ENCODE peak calls at places on chromosomes 5 and 9, in five cellular contexts. One of them, this sample, is unnamed.

GRCh38 chr9:89419978-89420394 is 77.9 kb downstream of the SEMA4D start:
- DNase-seq in effector memory CD8-positive, alpha-beta T cell: no peak
- DNase-seq in heart left ventricle: no peak
- DNase-seq in hippocampal formation: no peak
- DNase-seq in HCT116: no peak
- DNase-seq in this sample: peak; percentile 47

GRCh38 chr9:74846771-74847170 is 41.0 kb downstream of the TRPM6 start:
- DNase-seq in hippocampal formation: no peak
- DNase-seq in effector memory CD8-positive, alpha-beta T cell: no peak
- DNase-seq in heart left ventricle: no peak
- DNase-seq in HCT116: no peak
- DNase-seq in this sample: no peak

GRCh38 chr5:154753792-154754191 is 1.4 kb upstream of the LARP1 start:
- DNase-seq in heart left ventricle: peak; percentile 80
- DNase-seq in effector memory CD8-positive, alpha-beta T cell: no peak
- DNase-seq in HCT116: no peak
- DNase-seq in hippocampal formation: no peak
- DNase-seq in this sample: peak; percentile 96

GRCh38 chr9:131228988-131229387 is 47.3 kb downstream of the FAM78A start:
- DNase-seq in heart left ventricle: no peak
- DNase-seq in HCT116: no peak
- DNase-seq in hippocampal formation: no peak
- DNase-seq in effector memory CD8-positive, alpha-beta T cell: no peak
- DNase-seq in this sample: no peak

GRCh38 chr5:159658266-159658665 is 258.0 kb upstream of the ADRA1B start:
- DNase-seq in hippocampal formation: no peak
- DNase-seq in effector memory CD8-positive, alpha-beta T cell: no peak
- DNase-seq in HCT116: no peak
- DNase-seq in heart left ventricle: no peak
- DNase-seq in this sample: no peak

GRCh38 chr9:134028575-134029247 is 3.4 kb downstream of the BRD3OS start:
- DNase-seq in heart left ventricle: no peak
- DNase-seq in hippocampal formation: no peak
- DNase-seq in effector memory CD8-positive, alpha-beta T cell: no peak
- DNase-seq in HCT116: no peak
- DNase-seq in this sample: peak; percentile 57

GRCh38 chr9:21174671-21175070 is 8.2 kb upstream of the IFNA21 start:
- DNase-seq in effector memory CD8-positive, alpha-beta T cell: no peak
- DNase-seq in hippocampal formation: no peak
- DNase-seq in heart left ventricle: no peak
- DNase-seq in HCT116: no peak
- DNase-seq in this sample: no peak

GRCh38 chr5:2995035-2995434 is 243.6 kb upstream of the IRX2 start:
- DNase-seq in HCT116: no peak
- DNase-seq in hippocampal formation: no peak
- DNase-seq in heart left ventricle: no peak
- DNase-seq in effector memory CD8-positive, alpha-beta T cell: no peak
- DNase-seq in this sample: no peak

GRCh38 chr5:22314548-22314947 is 538.6 kb downstream of the CDH12 start:
- DNase-seq in heart left ventricle: no peak
- DNase-seq in HCT116: no peak
- DNase-seq in effector memory CD8-positive, alpha-beta T cell: no peak
- DNase-seq in hippocampal formation: no peak
- DNase-seq in this sample: no peak

GRCh38 chr5:100950975-100951374 is 47.9 kb upstream of the ST8SIA4 start:
- DNase-seq in hippocampal formation: no peak
- DNase-seq in effector memory CD8-positive, alpha-beta T cell: no peak
- DNase-seq in heart left ventricle: no peak
- DNase-seq in HCT116: no peak
- DNase-seq in this sample: no peak

GRCh38 chr5:157464518-157465171 is 4.6 kb downstream of the NIPAL4 start:
- DNase-seq in HCT116: peak; percentile 76
- DNase-seq in hippocampal formation: no peak
- DNase-seq in heart left ventricle: peak; percentile 44
- DNase-seq in effector memory CD8-positive, alpha-beta T cell: no peak
- DNase-seq in this sample: peak; percentile 83

GRCh38 chr5:152560508-152561137 is 155.5 kb upstream of the NMUR2 start:
- DNase-seq in effector memory CD8-positive, alpha-beta T cell: peak; percentile 17
- DNase-seq in heart left ventricle: peak; percentile 64
- DNase-seq in hippocampal formation: no peak
- DNase-seq in HCT116: peak; percentile 18
- DNase-seq in this sample: no peak

GRCh38 chr5:75457691-75458090 is 53.7 kb downstream of the CERT1 start:
- DNase-seq in hippocampal formation: no peak
- DNase-seq in HCT116: no peak
- DNase-seq in effector memory CD8-positive, alpha-beta T cell: no peak
- DNase-seq in heart left ventricle: no peak
- DNase-seq in this sample: no peak

GRCh38 chr5:35365756-35366155 is 135.5 kb upstream of the PRLR start:
- DNase-seq in heart left ventricle: no peak
- DNase-seq in hippocampal formation: no peak
- DNase-seq in effector memory CD8-positive, alpha-beta T cell: no peak
- DNase-seq in HCT116: no peak
- DNase-seq in this sample: no peak

GRCh38 chr9:98922721-98923435 is 20.8 kb upstream of the COL15A1 start:
- DNase-seq in hippocampal formation: peak; percentile 5
- DNase-seq in effector memory CD8-positive, alpha-beta T cell: no peak
- DNase-seq in HCT116: no peak
- DNase-seq in heart left ventricle: no peak
- DNase-seq in this sample: no peak

GRCh38 chr5:79590395-79590999 is 21.7 kb upstream of the TENT2 start:
- DNase-seq in effector memory CD8-positive, alpha-beta T cell: no peak
- DNase-seq in HCT116: no peak
- DNase-seq in heart left ventricle: no peak
- DNase-seq in hippocampal formation: no peak
- DNase-seq in this sample: no peak

GRCh38 chr9:17905356-17906203 is 326.7 kb downstream of the SH3GL2 start:
- DNase-seq in heart left ventricle: no peak
- DNase-seq in hippocampal formation: no peak
- DNase-seq in HCT116: no peak
- DNase-seq in effector memory CD8-positive, alpha-beta T cell: no peak
- DNase-seq in this sample: no peak

GRCh38 chr5:56659991-56660390 is 155.4 kb upstream of the MAP3K1 start:
- DNase-seq in heart left ventricle: no peak
- DNase-seq in effector memory CD8-positive, alpha-beta T cell: no peak
- DNase-seq in HCT116: no peak
- DNase-seq in hippocampal formation: peak; percentile 62
- DNase-seq in this sample: no peak

GRCh38 chr9:133333566-133333965 is 2.4 kb downstream of the SURF6 start:
- DNase-seq in HCT116: no peak
- DNase-seq in effector memory CD8-positive, alpha-beta T cell: no peak
- DNase-seq in heart left ventricle: peak; percentile 13
- DNase-seq in hippocampal formation: no peak
- DNase-seq in this sample: peak; percentile 60

GRCh38 chr9:111599092-111599947 is at the start of gene PTGR1:
- DNase-seq in hippocampal formation: no peak
- DNase-seq in heart left ventricle: peak; percentile 94
- DNase-seq in HCT116: peak; percentile 81
- DNase-seq in effector memory CD8-positive, alpha-beta T cell: no peak
- DNase-seq in this sample: peak; percentile 93

GRCh38 chr5:37774912-37775483 is 64.8 kb downstream of the GDNF start:
- DNase-seq in effector memory CD8-positive, alpha-beta T cell: no peak
- DNase-seq in heart left ventricle: no peak
- DNase-seq in HCT116: peak; percentile 36
- DNase-seq in hippocampal formation: no peak
- DNase-seq in this sample: no peak

GRCh38 chr9:110900451-110900850 is 137.8 kb downstream of the LPAR1 start:
- DNase-seq in heart left ventricle: no peak
- DNase-seq in hippocampal formation: no peak
- DNase-seq in effector memory CD8-positive, alpha-beta T cell: no peak
- DNase-seq in HCT116: no peak
- DNase-seq in this sample: no peak

GRCh38 chr9:23005061-23005690 is 558.6 kb downstream of the DMRTA1 start:
- DNase-seq in hippocampal formation: peak; percentile 7
- DNase-seq in heart left ventricle: no peak
- DNase-seq in HCT116: no peak
- DNase-seq in effector memory CD8-positive, alpha-beta T cell: no peak
- DNase-seq in this sample: no peak

GRCh38 chr9:91994422-91994821 is 44.4 kb upstream of the ROR2 start:
- DNase-seq in HCT116: no peak
- DNase-seq in heart left ventricle: no peak
- DNase-seq in hippocampal formation: no peak
- DNase-seq in effector memory CD8-positive, alpha-beta T cell: no peak
- DNase-seq in this sample: no peak

GRCh38 chr5:73783823-73784222 is 157.8 kb downstream of the ARHGEF28 start:
- DNase-seq in effector memory CD8-positive, alpha-beta T cell: no peak
- DNase-seq in heart left ventricle: no peak
- DNase-seq in HCT116: no peak
- DNase-seq in hippocampal formation: no peak
- DNase-seq in this sample: no peak

GRCh38 chr5:22852807-22853670 is at the start of gene CDH12:
- DNase-seq in heart left ventricle: no peak
- DNase-seq in hippocampal formation: no peak
- DNase-seq in HCT116: no peak
- DNase-seq in effector memory CD8-positive, alpha-beta T cell: no peak
- DNase-seq in this sample: no peak

GRCh38 chr9:81562221-81563019 is 126.9 kb downstream of the TLE1 start:
- DNase-seq in hippocampal formation: no peak
- DNase-seq in effector memory CD8-positive, alpha-beta T cell: no peak
- DNase-seq in heart left ventricle: peak; percentile 58
- DNase-seq in HCT116: peak; percentile 74
- DNase-seq in this sample: no peak

GRCh38 chr5:77994943-77995342 is 218.8 kb upstream of the TBCA start:
- DNase-seq in HCT116: no peak
- DNase-seq in heart left ventricle: no peak
- DNase-seq in hippocampal formation: no peak
- DNase-seq in effector memory CD8-positive, alpha-beta T cell: no peak
- DNase-seq in this sample: no peak

GRCh38 chr9:137550241-137550621 is at the start of gene PNPLA7:
- DNase-seq in HCT116: peak; percentile 49
- DNase-seq in hippocampal formation: peak; percentile 77
- DNase-seq in heart left ventricle: peak; percentile 90
- DNase-seq in effector memory CD8-positive, alpha-beta T cell: peak; percentile 21
- DNase-seq in this sample: peak; percentile 95

This sample was measured in sigmoid colon.